ENCODE peak calls at places on chromosomes 16 and 17, in nine cellular contexts. B is naive thymus-derived CD4-positive, alpha-beta T cell; U is mesothelial cell of epicardium; Q is anterior cingulate cortex; M is CD8-positive, alpha-beta memory T cell; V is putamen; T is psoas muscle; P is stimulated activated CD4-positive, alpha-beta T cell treated with anti-CD3 and anti-CD28 coated beads, Interleukin-4, amount 100 ng/mL, for 4 hours; G is ELF-1. D is an unnamed sample.

GRCh38 chr17:1379930-1380313 is 20.1 kb downstream of the YWHAE start:
- DNase-seq in Q (no peak), M (no peak), B (no peak), V (no peak), T (no peak), U (no peak), P (no peak), G (no peak), D (no peak)

GRCh38 chr16:22264786-22265185 is 32.4 kb upstream of the POLR3E start:
- DNase-seq in P (no peak), G (peak), M (no peak), T (no peak), Q (no peak), V (no peak), B (peak), U (no peak), D (no peak)

GRCh38 chr16:53504161-53504663 is 1.2 kb upstream of the AKTIP start:
- DNase-seq in P (peak), T (peak), B (peak), G (peak), U (no peak), Q (peak), M (peak), V (peak), D (peak)

GRCh38 chr17:81260171-81260570 is 21.1 kb downstream of the NDUFAF8 start:
- DNase-seq in T (no peak), G (no peak), B (no peak), P (no peak), Q (no peak), V (no peak), U (no peak), M (no peak), D (no peak)

GRCh38 chr16:81716478-81717210 is 62.4 kb upstream of the PLCG2 start:
- DNase-seq in V (no peak), T (no peak), Q (no peak), B (no peak), M (no peak), U (no peak), P (no peak), G (peak), D (no peak)

GRCh38 chr17:13925579-13925978 is 143.7 kb upstream of the COX10 start:
- DNase-seq in M (no peak), T (no peak), Q (no peak), U (no peak), B (no peak), P (no peak), G (no peak), V (no peak), D (no peak)

GRCh38 chr17:43477832-43478634 is 5.7 kb upstream of the DHX8 start:
- DNase-seq in T (no peak), V (no peak), B (no peak), U (no peak), Q (no peak), P (no peak), G (no peak), M (no peak), D (no peak)

GRCh38 chr17:47719411-47720152 is 13.5 kb upstream of the TBX21 start:
- DNase-seq in V (no peak), P (peak), U (no peak), Q (no peak), T (no peak), B (no peak), M (no peak), G (no peak), D (no peak)

GRCh38 chr16:10871157-10871991 is 5.6 kb upstream of the CIITA start:
- DNase-seq in U (no peak), P (peak), M (peak), T (no peak), V (no peak), G (no peak), B (no peak), Q (no peak), D (no peak)

GRCh38 chr17:43799047-43799446 is 18.8 kb downstream of the CFAP97D1 start:
- DNase-seq in Q (no peak), U (no peak), B (no peak), G (no peak), P (no peak), M (no peak), T (no peak), V (no peak), D (no peak)

GRCh38 chr17:65660947-65661346 is 99.5 kb upstream of the AXIN2 start:
- DNase-seq in U (no peak), B (no peak), Q (no peak), V (no peak), T (no peak), G (no peak), P (no peak), M (no peak), D (no peak)

GRCh38 chr17:8832711-8833352 is 33.7 kb upstream of the MFSD6L start:
- DNase-seq in G (peak), B (peak), V (no peak), T (no peak), M (peak), P (peak), Q (no peak), U (peak), D (no peak)

GRCh38 chr17:79740413-79740812 is 9.7 kb downstream of the ENPP7 start:
- DNase-seq in U (no peak), V (no peak), Q (no peak), T (no peak), B (no peak), P (no peak), G (no peak), M (no peak), D (no peak)

GRCh38 chr16:24853830-24854229 is 8.1 kb downstream of the SLC5A11 start:
- DNase-seq in B (no peak), G (peak), V (peak), Q (peak), U (peak), T (no peak), M (no peak), P (no peak), D (no peak)

GRCh38 chr16:12502671-12503070 is 301.0 kb downstream of the CPPED1 start:
- DNase-seq in B (no peak), T (no peak), V (no peak), M (no peak), G (no peak), Q (no peak), U (no peak), P (no peak), D (no peak)

GRCh38 chr16:12801511-12802042 is 2.1 kb downstream of the CPPED1 start:
- DNase-seq in M (no peak), Q (no peak), T (no peak), U (no peak), P (no peak), V (no peak), G (peak), B (no peak), D (no peak)

GRCh38 chr17:17633310-17633709 is 41.8 kb upstream of the PEMT start:
- DNase-seq in B (no peak), G (no peak), V (no peak), P (no peak), T (no peak), U (no peak), Q (no peak), M (no peak), D (no peak)

GRCh38 chr17:7023576-7024401 is 939 bp downstream of the BCL6B start:
- DNase-seq in U (peak), Q (peak), V (peak), T (peak), G (peak), M (peak), P (peak), B (peak), D (peak)

GRCh38 chr17:15260376-15261062 is 4.6 kb downstream of the PMP22 start:
- DNase-seq in U (peak), Q (peak), M (peak), P (peak), G (peak), B (peak), T (peak), V (peak), D (peak)

GRCh38 chr17:37405955-37406634 is 541 bp downstream of the ACACA start:
- DNase-seq in B (no peak), P (no peak), T (no peak), V (no peak), U (peak), Q (no peak), G (peak), M (no peak), D (no peak)

GRCh38 chr17:79532107-79532790 is 78.6 kb downstream of the RBFOX3 start:
- DNase-seq in U (no peak), V (no peak), P (no peak), Q (no peak), G (peak), T (peak), B (no peak), M (no peak), D (no peak)

GRCh38 chr17:7560172-7561027 is 1.3 kb upstream of the SENP3 start:
- DNase-seq in T (peak), P (peak), G (peak), V (no peak), B (no peak), M (no peak), U (peak), Q (no peak), D (peak)

GRCh38 chr16:27538508-27538907 is 11.2 kb downstream of the GTF3C1 start:
- DNase-seq in Q (no peak), M (no peak), V (no peak), T (no peak), U (no peak), B (no peak), P (no peak), G (no peak), D (peak)

GRCh38 chr17:5254414-5254813 is 19.8 kb upstream of the SCIMP start:
- DNase-seq in V (peak), P (no peak), U (no peak), G (no peak), M (no peak), T (no peak), Q (no peak), B (no peak), D (no peak)